ENCODE peak calls at places on chromosomes 6 and 20, in four cellular contexts. One of them, this sample, is unnamed.

GRCh38 chr6:37696841-37697735 is 595 bp downstream of the MDGA1 start:
- DNase-seq in activated T-helper 9 cell treated with anti-CD3 and anti-CD28 coated beads, Interleukin-2, amount 50 U/mL, for 16 hours: peak
- DNase-seq in AG09309: no peak
- DNase-seq in H7: peak
- DNase-seq in this sample: no peak

GRCh38 chr6:166476061-166476591 is 93.4 kb upstream of the MPC1 start:
- DNase-seq in activated T-helper 9 cell treated with anti-CD3 and anti-CD28 coated beads, Interleukin-2, amount 50 U/mL, for 16 hours: no peak
- DNase-seq in AG09309: no peak
- DNase-seq in H7: no peak
- DNase-seq in this sample: no peak

GRCh38 chr6:159616456-159616855 is 76.6 kb downstream of the SOD2 start:
- DNase-seq in activated T-helper 9 cell treated with anti-CD3 and anti-CD28 coated beads, Interleukin-2, amount 50 U/mL, for 16 hours: no peak
- DNase-seq in AG09309: no peak
- DNase-seq in H7: no peak
- DNase-seq in this sample: no peak

GRCh38 chr6:86756623-86757246 is 180.6 kb upstream of the HTR1E start:
- DNase-seq in activated T-helper 9 cell treated with anti-CD3 and anti-CD28 coated beads, Interleukin-2, amount 50 U/mL, for 16 hours: no peak
- DNase-seq in AG09309: no peak
- DNase-seq in H7: no peak
- DNase-seq in this sample: no peak

GRCh38 chr20:58696411-58696961 is 3.9 kb downstream of the NPEPL1 start:
- DNase-seq in activated T-helper 9 cell treated with anti-CD3 and anti-CD28 coated beads, Interleukin-2, amount 50 U/mL, for 16 hours: no peak
- DNase-seq in AG09309: no peak
- DNase-seq in H7: no peak
- DNase-seq in this sample: no peak

GRCh38 chr6:30885999-30886896 is 1.9 kb downstream of the DDR1 start:
- DNase-seq in activated T-helper 9 cell treated with anti-CD3 and anti-CD28 coated beads, Interleukin-2, amount 50 U/mL, for 16 hours: no peak
- DNase-seq in AG09309: no peak
- DNase-seq in H7: peak
- DNase-seq in this sample: peak

GRCh38 chr6:20655317-20655716 is 121.1 kb downstream of the CDKAL1 start:
- DNase-seq in activated T-helper 9 cell treated with anti-CD3 and anti-CD28 coated beads, Interleukin-2, amount 50 U/mL, for 16 hours: no peak
- DNase-seq in AG09309: no peak
- DNase-seq in H7: no peak
- DNase-seq in this sample: no peak

GRCh38 chr6:89350281-89351037 is 2.1 kb downstream of the UBE2J1 start:
- DNase-seq in activated T-helper 9 cell treated with anti-CD3 and anti-CD28 coated beads, Interleukin-2, amount 50 U/mL, for 16 hours: no peak
- DNase-seq in AG09309: no peak
- DNase-seq in H7: no peak
- DNase-seq in this sample: no peak

GRCh38 chr20:50520222-50520877 is 10.2 kb downstream of the PTPN1 start:
- DNase-seq in activated T-helper 9 cell treated with anti-CD3 and anti-CD28 coated beads, Interleukin-2, amount 50 U/mL, for 16 hours: no peak
- DNase-seq in AG09309: no peak
- DNase-seq in H7: no peak
- DNase-seq in this sample: no peak

GRCh38 chr6:157538163-157538562 is 157.2 kb downstream of the ZDHHC14 start:
- DNase-seq in activated T-helper 9 cell treated with anti-CD3 and anti-CD28 coated beads, Interleukin-2, amount 50 U/mL, for 16 hours: no peak
- DNase-seq in AG09309: no peak
- DNase-seq in H7: no peak
- DNase-seq in this sample: no peak

GRCh38 chr6:76810286-76810685 is 653.0 kb downstream of the HTR1B start:
- DNase-seq in activated T-helper 9 cell treated with anti-CD3 and anti-CD28 coated beads, Interleukin-2, amount 50 U/mL, for 16 hours: no peak
- DNase-seq in AG09309: no peak
- DNase-seq in H7: peak
- DNase-seq in this sample: no peak

GRCh38 chr20:35363190-35363589 is 48.6 kb downstream of the UQCC1 start:
- DNase-seq in activated T-helper 9 cell treated with anti-CD3 and anti-CD28 coated beads, Interleukin-2, amount 50 U/mL, for 16 hours: no peak
- DNase-seq in AG09309: no peak
- DNase-seq in H7: no peak
- DNase-seq in this sample: no peak

GRCh38 chr6:593139-593906 is 63.6 kb downstream of the HUS1B start:
- DNase-seq in activated T-helper 9 cell treated with anti-CD3 and anti-CD28 coated beads, Interleukin-2, amount 50 U/mL, for 16 hours: peak
- DNase-seq in AG09309: no peak
- DNase-seq in H7: peak
- DNase-seq in this sample: peak

GRCh38 chr20:50491926-50492634 is 18.1 kb upstream of the PTPN1 start:
- DNase-seq in activated T-helper 9 cell treated with anti-CD3 and anti-CD28 coated beads, Interleukin-2, amount 50 U/mL, for 16 hours: no peak
- DNase-seq in AG09309: no peak
- DNase-seq in H7: no peak
- DNase-seq in this sample: peak

This sample was measured in MCF 10A.